ENCODE peak calls at places on chromosomes 1 and 21, in four cellular contexts. One of them, this sample, is unnamed.

GRCh38 chr1:232822524-232822923 is 17.3 kb downstream of the MAP10 start:
- DNase-seq in H1: no peak
- DNase-seq in HepG2: no peak
- DNase-seq in K562: no peak
- DNase-seq in this sample: no peak

GRCh38 chr1:81634294-81634693 is 166.4 kb upstream of the ADGRL2 start:
- DNase-seq in HepG2: no peak
- DNase-seq in K562: no peak
- DNase-seq in H1: no peak
- DNase-seq in this sample: no peak

GRCh38 chr1:212067790-212068189 is 32.2 kb downstream of the DTL start:
- DNase-seq in HepG2: no peak
- DNase-seq in H1: no peak
- DNase-seq in K562: no peak
- DNase-seq in this sample: no peak

GRCh38 chr1:93576346-93576745 is 105.3 kb downstream of the BCAR3 start:
- DNase-seq in K562: no peak
- DNase-seq in HepG2: no peak
- DNase-seq in H1: peak; percentile 28
- DNase-seq in this sample: no peak

GRCh38 chr1:57839067-57839466 is 415.2 kb upstream of the DAB1 start:
- DNase-seq in K562: no peak
- DNase-seq in HepG2: no peak
- DNase-seq in H1: no peak
- DNase-seq in this sample: no peak

GRCh38 chr1:92961896-92962752 is 862 bp upstream of the DIPK1A start:
- DNase-seq in K562: no peak
- DNase-seq in HepG2: peak; percentile 22
- DNase-seq in H1: no peak
- DNase-seq in this sample: peak; percentile 82

GRCh38 chr21:32951041-32951440 is 74.7 kb upstream of the OLIG2 start:
- DNase-seq in HepG2: no peak
- DNase-seq in H1: no peak
- DNase-seq in K562: no peak
- DNase-seq in this sample: no peak

GRCh38 chr1:50633465-50633864 is 210.2 kb upstream of the DMRTA2 start:
- DNase-seq in H1: no peak
- DNase-seq in K562: no peak
- DNase-seq in HepG2: peak; percentile 21
- DNase-seq in this sample: no peak

GRCh38 chr1:27606708-27607238 is 2.8 kb upstream of the AHDC1 start:
- DNase-seq in K562: no peak
- DNase-seq in H1: no peak
- DNase-seq in HepG2: peak; percentile 53
- DNase-seq in this sample: no peak

GRCh38 chr1:65279092-65279448 is 30.3 kb upstream of the DNAJC6 start:
- DNase-seq in HepG2: no peak
- DNase-seq in K562: no peak
- DNase-seq in H1: no peak
- DNase-seq in this sample: no peak

GRCh38 chr1:151860504-151861187 is 7.1 kb upstream of the THEM5 start:
- DNase-seq in K562: no peak
- DNase-seq in H1: no peak
- DNase-seq in HepG2: no peak
- DNase-seq in this sample: no peak

GRCh38 chr1:116819081-116819480 is 64.9 kb downstream of the CD2 start:
- DNase-seq in K562: no peak
- DNase-seq in H1: no peak
- DNase-seq in HepG2: no peak
- DNase-seq in this sample: no peak

GRCh38 chr1:116817582-116818064 is 63.4 kb downstream of the CD2 start:
- DNase-seq in K562: peak; percentile 95
- DNase-seq in HepG2: peak; percentile 76
- DNase-seq in H1: peak; percentile 68
- DNase-seq in this sample: no peak

GRCh38 chr1:116821763-116822162 is 67.5 kb downstream of the CD2 start:
- DNase-seq in HepG2: no peak
- DNase-seq in H1: no peak
- DNase-seq in K562: no peak
- DNase-seq in this sample: no peak

GRCh38 chr1:116824631-116825399 is 70.6 kb downstream of the CD2 start:
- DNase-seq in HepG2: no peak
- DNase-seq in H1: no peak
- DNase-seq in K562: no peak
- DNase-seq in this sample: no peak

GRCh38 chr1:116820362-116820761 is 66.1 kb downstream of the CD2 start:
- DNase-seq in H1: no peak
- DNase-seq in HepG2: no peak
- DNase-seq in K562: no peak
- DNase-seq in this sample: no peak
- TF ChIP-seq EP300 in H1: no peak
- TF ChIP-seq EP300 in HepG2: no peak
- TF ChIP-seq EP300 in K562: no peak
- TF ChIP-seq EP300 in this sample: no peak

GRCh38 chr1:224317383-224318045 is 12.5 kb downstream of the NVL start:
- DNase-seq in HepG2: no peak
- DNase-seq in H1: no peak
- DNase-seq in K562: no peak
- DNase-seq in this sample: no peak
- TF ChIP-seq HDAC6 in HepG2: no peak
- TF ChIP-seq HDAC6 in H1: no peak
- TF ChIP-seq HDAC6 in K562: no peak
- TF ChIP-seq HDAC6 in this sample: no peak

DNA sequence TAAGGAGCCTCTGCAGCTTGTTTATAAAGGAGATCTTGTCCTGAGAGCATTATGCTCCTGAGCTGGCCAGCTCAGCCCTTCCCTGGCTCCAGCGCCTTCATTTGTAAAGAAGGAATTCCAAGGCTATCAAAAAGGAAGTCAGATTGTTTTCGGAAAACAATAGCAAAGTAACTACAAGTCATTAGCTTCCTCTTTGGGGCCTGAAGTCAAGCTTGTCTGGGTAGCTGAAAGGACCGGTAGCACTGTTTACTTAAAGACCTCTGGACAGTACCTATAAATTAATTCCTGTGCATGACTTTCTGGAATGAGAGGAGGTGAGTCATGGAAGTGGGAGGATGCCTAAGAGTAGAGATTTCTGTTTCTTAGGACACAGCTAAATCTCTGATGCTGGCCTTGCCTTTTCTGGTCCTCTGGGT is 20.7 kb upstream of the GJA5 start:
- DNase-seq in H1: no peak
- DNase-seq in K562: no peak
- DNase-seq in HepG2: no peak
- DNase-seq in this sample: no peak
- TF ChIP-seq EZH2 in H1: no peak
- TF ChIP-seq EZH2 in K562: no peak
- TF ChIP-seq EZH2 in HepG2: no peak
- TF ChIP-seq EZH2 in this sample: no peak

GRCh38 chr1:91751281-91751680 is 134.7 kb downstream of the TGFBR3 start:
- DNase-seq in H1: no peak
- DNase-seq in K562: no peak
- DNase-seq in HepG2: no peak
- DNase-seq in this sample: no peak
- TF ChIP-seq EP300 in H1: no peak
- TF ChIP-seq EP300 in K562: no peak
- TF ChIP-seq EP300 in HepG2: no peak
- TF ChIP-seq EP300 in this sample: no peak